ENCODE peak calls at places on chromosomes 2 and 18, in six cellular contexts. F, S, W, N, R and P are unnamed samples.

GRCh38 chr2:135078417-135078816 is 26.3 kb downstream of the RAB3GAP1 start:
- DNase-seq in S (no peak), N (no peak), F (no peak), W (no peak), R (no peak), P (no peak)

GRCh38 chr2:239194731-239195317 is 206.0 kb downstream of the HDAC4 start:
- DNase-seq in F (peak; percentile 11), S (no peak), R (no peak), W (peak; percentile 13), N (peak; percentile 54), P (no peak)

GRCh38 chr2:101331202-101331601 is 22.7 kb upstream of the RNF149 start:
- DNase-seq in R (no peak), N (no peak), W (no peak), F (no peak), S (no peak), P (no peak)

GRCh38 chr18:41461058-41461560 is 493.9 kb upstream of the PIK3C3 start:
- DNase-seq in W (no peak), S (no peak), N (no peak), R (no peak), F (no peak), P (no peak)

GRCh38 chr2:72103690-72104089 is 44.0 kb downstream of the CYP26B1 start:
- DNase-seq in W (no peak), N (no peak), F (no peak), R (no peak), S (peak; percentile 1), P (no peak)

GRCh38 chr2:46982356-46983064 is 66.9 kb upstream of the MCFD2 start:
- DNase-seq in W (no peak), S (no peak), F (no peak), N (no peak), R (no peak), P (no peak)

GRCh38 chr2:227317834-227318233 is 7.2 kb upstream of the MFF start:
- DNase-seq in R (no peak), F (no peak), S (no peak), W (no peak), N (no peak), P (no peak)

GRCh38 chr2:231007159-231008045 is 11.5 kb downstream of the SPATA3 start:
- DNase-seq in N (no peak), W (no peak), F (no peak), R (no peak), S (no peak), P (no peak)

GRCh38 chr2:62196278-62196901 is 475 bp downstream of the B3GNT2 start:
- DNase-seq in F (no peak), N (peak; percentile 63), W (peak; percentile 61), R (no peak), S (peak; percentile 59), P (no peak)

GRCh38 chr2:68318686-68319396 is 908 bp downstream of the CNRIP1 start:
- DNase-seq in F (no peak), N (peak; percentile 21), W (peak; percentile 25), S (peak; percentile 20), R (no peak), P (no peak)

GRCh38 chr18:76442413-76443171 is 52.5 kb downstream of the ZNF516 start:
- DNase-seq in S (no peak), W (no peak), R (no peak), F (no peak), N (peak; percentile 19), P (no peak)

GRCh38 chr2:120053891-120054290 is 41.0 kb downstream of the EPB41L5 start:
- DNase-seq in N (no peak), R (no peak), F (no peak), W (no peak), S (no peak), P (no peak)

GRCh38 chr2:37201766-37202165 is 5.5 kb downstream of the CEBPZOS start:
- DNase-seq in N (no peak), R (no peak), S (no peak), F (no peak), W (no peak), P (no peak)

GRCh38 chr18:63749489-63749888 is 25.7 kb upstream of the SERPINB7 start:
- DNase-seq in N (no peak), S (no peak), W (no peak), R (no peak), F (no peak), P (no peak)

GRCh38 chr2:68974946-68975665 is 670 bp downstream of the GKN1 start:
- DNase-seq in S (no peak), N (no peak), W (no peak), R (no peak), F (no peak), P (no peak)

GRCh38 chr18:7281579-7281978 is 50.7 kb downstream of the LRRC30 start:
- DNase-seq in S (no peak), R (no peak), N (no peak), W (no peak), F (no peak), P (no peak)

DNA sequence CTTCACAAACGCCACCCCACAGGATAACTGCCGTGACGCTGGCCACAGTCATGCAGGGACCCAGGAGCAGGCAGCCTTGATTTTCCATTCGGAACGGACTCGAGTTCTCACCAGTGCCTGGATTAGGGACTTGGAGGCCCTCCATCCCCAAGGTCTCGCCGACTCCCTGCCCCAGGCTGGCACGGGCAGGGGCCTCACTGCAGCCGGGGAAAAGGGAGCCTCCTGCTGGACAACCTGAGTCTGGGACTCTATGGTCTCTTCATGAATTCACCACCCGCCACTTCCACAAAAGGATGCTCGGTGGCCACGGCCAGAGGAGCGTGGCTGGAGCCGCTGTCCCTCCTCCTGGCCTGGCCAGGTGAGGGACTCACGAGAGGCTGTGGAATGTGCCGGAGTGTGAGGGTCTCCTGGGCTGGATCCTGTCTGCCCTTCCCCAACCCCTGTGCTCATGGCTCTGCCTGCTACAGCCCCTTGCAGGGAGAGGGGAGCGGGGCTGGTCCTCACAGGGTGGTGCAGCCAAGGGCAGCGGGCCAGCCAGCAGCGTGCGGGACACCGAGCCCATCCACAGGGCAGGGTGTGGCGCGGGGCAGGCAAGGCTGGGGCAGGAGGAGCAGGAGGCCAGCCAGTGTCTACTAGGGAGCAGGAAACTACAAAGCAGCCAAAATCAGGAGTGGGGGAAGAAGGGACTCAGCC is 42.3 kb downstream of the AQP12A start:
- DNase-seq in R (no peak), W (no peak), F (no peak), S (no peak), N (no peak), P (no peak)
- TF ChIP-seq CTCF in R (no peak), W (no peak), F (no peak), S (no peak), N (no peak), P (no peak)

GRCh38 chr2:171317492-171318125 is 116.2 kb downstream of the METTL8 start:
- DNase-seq in N (no peak), F (no peak), R (no peak), S (no peak), W (no peak), P (no peak)

GRCh38 chr2:171319164-171319810 is 114.5 kb downstream of the METTL8 start:
- DNase-seq in F (no peak), N (no peak), S (no peak), W (no peak), R (no peak), P (no peak)

GRCh38 chr2:171318463-171318934 is 115.3 kb downstream of the METTL8 start:
- DNase-seq in R (no peak), N (peak; percentile 42), F (no peak), S (no peak), W (no peak), P (no peak)

GRCh38 chr2:171320208-171320621 is 113.6 kb downstream of the METTL8 start:
- DNase-seq in W (no peak), N (no peak), F (no peak), S (no peak), R (no peak), P (no peak)

GRCh38 chr2:171320731-171321130 is 113.1 kb downstream of the METTL8 start:
- DNase-seq in N (no peak), S (no peak), W (no peak), F (no peak), R (no peak), P (no peak)
- H3K27ac ChIP-seq in N (no peak overlapping the region), S (no peak overlapping the region), W (no peak overlapping the region), F (no peak overlapping the region), R (no peak overlapping the region), P (no peak overlapping the region)

DNA sequence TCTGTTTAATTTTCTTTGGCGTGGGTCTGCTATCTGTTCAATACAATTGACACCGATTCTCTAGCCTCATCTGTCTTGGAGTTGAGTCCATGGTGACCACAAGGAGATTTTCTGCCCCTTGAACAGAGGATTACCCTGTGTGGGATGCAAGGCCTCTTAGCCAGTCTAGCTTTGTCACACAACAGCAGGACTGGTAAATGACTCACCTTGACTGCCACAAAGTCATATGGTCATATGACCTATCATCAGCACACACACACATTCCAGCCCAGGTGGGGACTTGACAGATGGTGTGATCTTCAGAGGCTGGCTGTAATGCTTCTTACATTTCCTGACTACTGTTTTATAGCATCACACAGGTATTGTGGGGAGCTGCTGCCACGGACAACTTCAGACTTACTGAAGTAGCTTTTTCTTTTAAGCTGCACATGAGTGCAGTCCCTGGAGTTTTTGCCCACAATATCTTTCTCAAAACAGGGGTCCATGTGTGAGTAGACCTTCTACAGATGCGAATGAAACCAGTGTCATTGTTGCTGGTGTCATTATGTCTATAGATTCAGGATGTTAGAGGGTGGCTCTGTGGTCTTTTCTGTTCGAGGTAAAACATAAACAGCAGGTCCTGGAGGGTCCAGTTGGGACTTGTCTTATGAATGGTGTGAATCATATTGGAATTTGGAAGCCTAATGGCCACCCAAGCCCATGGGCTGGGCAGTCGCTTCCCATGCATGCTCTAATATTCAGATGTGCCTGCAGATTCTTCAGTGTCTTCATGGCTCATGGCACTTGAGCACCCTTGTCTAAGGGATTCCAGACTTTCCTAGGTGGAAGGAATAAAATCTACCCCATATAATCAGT is 18.6 kb upstream of the ACOXL start:
- DNase-seq in W (no peak), N (no peak), R (peak; percentile 12), F (no peak), S (no peak), P (no peak)
- H3K27me3 ChIP-seq in W (no peaks in the 10 kb centered on the region), N (no peaks in the 10 kb centered on the region), R (peaks cover 14% of the 10 kb centered on the region), F (no peaks in the 10 kb centered on the region), S (no peaks in the 10 kb centered on the region), P (peaks cover 32% of the 10 kb centered on the region)

DNA sequence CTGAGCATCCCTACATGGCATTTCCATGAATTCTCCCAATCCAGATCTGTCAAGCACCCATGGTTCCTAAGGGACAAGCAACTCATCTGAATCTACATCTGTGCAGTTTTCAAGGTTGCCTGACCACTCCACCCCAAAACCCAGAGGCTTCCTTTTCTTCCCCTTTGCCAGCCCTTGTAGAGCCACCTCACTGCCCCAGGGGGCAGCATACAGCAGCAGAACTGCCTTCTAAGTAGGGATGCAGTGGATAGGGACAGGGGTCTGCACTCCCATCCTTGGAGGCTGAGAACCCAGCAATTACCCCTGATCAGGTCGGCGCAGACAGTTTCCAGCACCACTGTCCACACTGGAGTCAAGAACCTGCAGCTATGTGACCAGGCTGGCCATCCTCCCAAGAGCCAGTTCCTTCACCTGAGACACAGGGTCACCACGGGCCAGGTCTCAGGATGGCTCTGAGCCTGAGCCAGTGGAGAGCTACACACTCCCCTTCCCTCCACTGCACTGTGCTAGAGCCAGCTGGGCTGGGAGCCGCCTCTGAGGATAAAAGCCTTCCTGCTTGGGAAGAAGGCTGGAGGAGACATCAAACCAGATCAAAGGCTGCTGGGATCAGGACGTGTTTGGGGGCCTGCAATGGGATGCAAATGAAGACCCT is 283.1 kb downstream of the CELF4 start:
- DNase-seq in W (no peak), N (no peak), F (no peak), R (no peak), S (no peak), P (no peak)
- TF ChIP-seq CTCF in W (no peak), N (no peak), F (no peak), R (no peak), S (no peak), P (peak; percentile 27)

GRCh38 chr18:10417679-10418078 is 36.8 kb upstream of the APCDD1 start:
- DNase-seq in N (no peak), W (peak; percentile 14), R (no peak), F (no peak), S (no peak), P (no peak)
- H3K27ac ChIP-seq in N (no peak overlapping the region), W (no peak overlapping the region), R (no peak overlapping the region), F (peak overlapping the region; percentile 82), S (no peak overlapping the region), P (no peak overlapping the region)

GRCh38 chr2:9948721-9949120 is 2.8 kb upstream of the GRHL1 start:
- DNase-seq in S (no peak), F (no peak), R (no peak), N (no peak), W (no peak), P (no peak)
- H3K27me3 ChIP-seq in S (no peaks in the 10 kb centered on the region), F (no peaks in the 10 kb centered on the region), R (no peaks in the 10 kb centered on the region), N (no peaks in the 10 kb centered on the region), W (no peaks in the 10 kb centered on the region), P (peaks cover 21% of the 10 kb centered on the region)